ENCODE peak calls at places on chromosomes 7 and 10, in five cellular contexts. X, F, B, M and J are unnamed samples. For H3K36me3 and H3K4me1, the result is how much of the 10 kb centered on the place peaks cover.

GRCh38 chr7:4809691-4810090 is 34.3 kb downstream of the AP5Z1 start:
- DNase-seq in F (no peak), X (no peak), M (no peak), B (no peak), J (no peak)

GRCh38 chr10:123993534-123994416 is 99.6 kb downstream of the CHST15 start:
- DNase-seq in B (peak), X (no peak), M (no peak), F (no peak), J (no peak)

GRCh38 chr7:75639893-75640600 is 98.7 kb downstream of the HIP1 start:
- DNase-seq in F (no peak), M (no peak), B (no peak), X (no peak), J (no peak)

GRCh38 chr7:55144333-55144954 is 125.6 kb downstream of the EGFR start:
- DNase-seq in F (no peak), M (no peak), X (no peak), B (no peak), J (no peak)

GRCh38 chr7:4744391-4745264 is 30.8 kb upstream of the AP5Z1 start:
- DNase-seq in X (peak), B (peak), F (peak), M (peak), J (peak)

GRCh38 chr7:28351450-28351849 is 60.9 kb upstream of the CREB5 start:
- DNase-seq in X (no peak), F (no peak), B (no peak), M (no peak), J (no peak)

GRCh38 chr10:32388258-32389027 is 41.5 kb upstream of the EPC1 start:
- DNase-seq in X (no peak), B (no peak), M (no peak), F (no peak), J (no peak)

GRCh38 chr7:74343281-74344127 is 54.3 kb downstream of the CLIP2 start:
- DNase-seq in X (no peak), B (no peak), F (no peak), M (no peak), J (no peak)

GRCh38 chr7:47610506-47611044 is 28.7 kb upstream of the TNS3 start:
- DNase-seq in F (peak), B (no peak), M (no peak), X (no peak), J (no peak)

GRCh38 chr7:155994253-155994811 is 182.1 kb upstream of the SHH start:
- DNase-seq in X (no peak), F (no peak), M (peak), B (no peak), J (no peak)

GRCh38 chr10:80581469-80581835 is 43.8 kb downstream of the SH2D4B start:
- DNase-seq in F (no peak), B (no peak), X (no peak), M (no peak), J (no peak)

GRCh38 chr10:80579849-80580645 is 42.3 kb downstream of the SH2D4B start:
- DNase-seq in X (no peak), F (no peak), M (no peak), B (no peak), J (no peak)

GRCh38 chr10:80580811-80581468 is 43.2 kb downstream of the SH2D4B start:
- DNase-seq in B (no peak), F (no peak), X (no peak), M (no peak), J (no peak)

GRCh38 chr10:80582561-80582960 is 44.9 kb downstream of the SH2D4B start:
- DNase-seq in X (no peak), B (no peak), F (no peak), M (no peak), J (no peak)

GRCh38 chr10:80579370-80579769 is 41.7 kb downstream of the SH2D4B start:
- DNase-seq in F (no peak), M (no peak), B (no peak), X (no peak), J (no peak)
- H3K27ac ChIP-seq in F (no peak), M (no peak), B (no peak), X (no peak), J (no peak)

GRCh38 chr7:50394315-50394714 is 55.8 kb downstream of the FIGNL1 start:
- DNase-seq in B (no peak), X (no peak), M (no peak), F (no peak), J (no peak)
- H3K36me3 ChIP-seq in B (under half), X (under half), M (under half), F (under half), J (under half)

GRCh38 chr7:123747620-123748141 is 1.1 kb downstream of the WASL start:
- DNase-seq in B (peak), F (peak), X (peak), M (peak), J (peak)
- H3K4me1 ChIP-seq in B (half or more), F (under half), X (under half), M (under half), J (half or more)

GRCh38 chr7:90211391-90212148 is at the start of gene STEAP2:
- DNase-seq in F (peak), M (peak), B (peak), X (no peak), J (peak)
- H3K27ac ChIP-seq in F (peak), M (peak), B (peak), X (no peak), J (peak)

GRCh38 chr7:98278408-98278807 is 3.1 kb upstream of the BRI3 start:
- DNase-seq in B (no peak), X (no peak), M (no peak), F (no peak), J (no peak)

GRCh38 chr7:98280791-98281756 is at the start of gene BRI3:
- DNase-seq in M (peak), B (peak), X (peak), F (peak), J (peak)

GRCh38 chr7:98280296-98280695 is 1.2 kb upstream of the BRI3 start:
- DNase-seq in B (no peak), X (no peak), M (no peak), F (no peak), J (no peak)

GRCh38 chr7:98278936-98279335 is 2.5 kb upstream of the BRI3 start:
- DNase-seq in X (no peak), B (no peak), F (no peak), M (no peak), J (no peak)

GRCh38 chr7:98276241-98276761 is 5.2 kb upstream of the BRI3 start:
- DNase-seq in X (no peak), M (no peak), F (no peak), B (no peak), J (no peak)
- H3K36me3 ChIP-seq in X (under half), M (under half), F (under half), B (under half), J (under half)

GRCh38 chr10:26801274-26801673 is 59.5 kb downstream of the ABI1 start:
- DNase-seq in F (no peak), X (no peak), B (no peak), M (no peak), J (no peak)

GRCh38 chr10:26797340-26797739 is 63.4 kb downstream of the ABI1 start:
- DNase-seq in F (no peak), M (no peak), X (no peak), B (no peak), J (no peak)

GRCh38 chr10:26798298-26798697 is 62.5 kb downstream of the ABI1 start:
- DNase-seq in F (no peak), M (no peak), X (no peak), B (no peak), J (no peak)

GRCh38 chr10:26800468-26800867 is 60.3 kb downstream of the ABI1 start:
- DNase-seq in M (no peak), F (no peak), B (no peak), X (no peak), J (no peak)

DNA sequence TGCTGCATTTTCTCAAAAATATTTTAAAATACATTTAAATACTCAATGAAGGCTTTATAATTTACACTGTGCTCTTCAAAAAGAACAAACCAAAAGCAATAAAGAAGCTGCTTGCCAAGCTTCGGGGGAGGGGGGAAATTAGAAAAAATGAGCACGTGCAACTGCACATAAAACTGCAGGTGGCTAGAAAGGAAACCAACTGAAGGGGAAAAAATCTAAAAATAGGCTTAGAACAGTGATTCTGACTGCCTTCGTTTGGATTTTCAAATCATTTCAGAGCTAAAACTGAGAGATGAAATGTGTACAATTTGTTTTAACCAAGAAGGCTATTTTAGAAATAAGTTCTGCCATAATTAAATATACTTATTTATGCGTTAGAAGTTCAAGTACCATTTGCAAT is 61.4 kb downstream of the ABI1 start:
- DNase-seq in B (no peak), M (no peak), X (peak), F (no peak), J (peak)
- H3K4me1 ChIP-seq in B (under half), M (under half), X (under half), F (under half), J (under half)

GRCh38 chr10:11297136-11297535 is 279.5 kb downstream of the CELF2 start:
- DNase-seq in B (no peak), M (no peak), X (no peak), F (no peak), J (no peak)

GRCh38 chr10:11299125-11299524 is 281.5 kb downstream of the CELF2 start:
- DNase-seq in B (no peak), F (no peak), X (no peak), M (no peak), J (no peak)

GRCh38 chr10:11300071-11300470 is 282.4 kb downstream of the CELF2 start:
- DNase-seq in B (no peak), F (no peak), M (no peak), X (no peak), J (no peak)

GRCh38 chr10:11300563-11300962 is 282.9 kb downstream of the CELF2 start:
- DNase-seq in M (no peak), F (no peak), X (no peak), B (no peak), J (no peak)

GRCh38 chr10:11298116-11298515 is 280.4 kb downstream of the CELF2 start:
- DNase-seq in B (no peak), X (no peak), F (no peak), M (no peak), J (no peak)
- H3K27ac ChIP-seq in B (no peak), X (no peak), F (no peak), M (no peak), J (no peak)

GRCh38 chr10:73838008-73838567 is 26.7 kb upstream of the NDST2 start:
- DNase-seq in M (no peak), B (no peak), X (no peak), F (no peak), J (no peak)
- H3K36me3 ChIP-seq in M (under half), B (half or more), X (under half), F (under half), J (half or more)

DNA sequence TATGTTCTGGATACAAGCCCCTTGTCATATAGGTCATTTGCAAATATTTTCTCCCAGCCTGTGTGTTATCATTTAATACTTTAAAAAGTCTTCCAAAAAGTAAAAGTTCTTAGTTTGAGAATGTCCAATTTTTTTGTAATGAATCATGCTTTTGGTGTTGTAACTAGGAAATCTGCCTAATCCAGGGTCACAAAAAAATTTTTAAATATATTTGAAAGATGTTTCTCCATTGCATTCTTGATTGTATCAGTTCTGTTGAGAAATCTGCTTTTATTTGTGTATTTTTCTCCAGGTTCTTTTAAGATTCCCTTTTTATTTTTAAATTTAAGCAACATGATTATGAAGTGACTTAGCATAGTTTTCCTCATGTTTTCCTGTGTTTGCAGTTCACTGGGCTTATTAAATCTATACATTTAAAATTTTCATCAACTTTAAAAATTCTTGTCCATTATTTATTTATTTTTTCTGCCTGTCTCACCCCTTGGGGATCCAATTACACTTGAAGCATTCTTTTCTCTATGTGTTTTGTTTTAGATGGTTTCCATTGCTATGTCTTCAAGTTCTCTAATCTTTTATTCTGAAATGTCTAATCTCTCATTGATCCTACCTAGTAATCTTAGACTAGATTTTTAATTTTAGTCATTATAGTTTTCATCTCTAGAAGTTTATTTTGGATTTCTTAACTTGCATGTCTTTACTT is 46.9 kb downstream of the CCDC71L start:
- DNase-seq in B (no peak), M (no peak), F (no peak), X (no peak), J (no peak)
- H3K4me1 ChIP-seq in B (under half), M (under half), F (under half), X (under half), J (under half)